ENCODE peak calls at places on chromosomes 13 and 19, in four cellular contexts. N is T-helper 1 cell, T is NCI-H774, A is C1 segment of cervical spinal cord. D is an unnamed sample.

GRCh38 chr13:35927554-35927953 is 203.6 kb downstream of the DCLK1 start:
- DNase-seq in N (no peak), T (no peak), A (no peak), D (peak)

GRCh38 chr19:3210347-3211017 is 14.0 kb upstream of the CELF5 start:
- DNase-seq in N (no peak), T (no peak), A (no peak), D (no peak)

GRCh38 chr19:33225458-33225925 is at the start of gene SLC7A10:
- DNase-seq in N (no peak), T (no peak), A (no peak), D (no peak)

GRCh38 chr19:3250675-3251074 is 26.2 kb downstream of the CELF5 start:
- DNase-seq in N (no peak), T (no peak), A (no peak), D (no peak)

GRCh38 chr13:40613192-40613818 is 53.1 kb downstream of the FOXO1 start:
- DNase-seq in N (no peak), T (no peak), A (peak), D (no peak)

GRCh38 chr19:10858204-10858828 is 10.1 kb downstream of the C19orf38 start:
- DNase-seq in N (no peak), T (no peak), A (no peak), D (no peak)

GRCh38 chr19:49637865-49638350 is 2.0 kb downstream of the RRAS start:
- DNase-seq in N (no peak), T (no peak), A (no peak), D (no peak)

GRCh38 chr13:85659493-85659892 is 139.7 kb downstream of the SLITRK6 start:
- DNase-seq in N (no peak), T (no peak), A (no peak), D (no peak)

GRCh38 chr13:109256866-109257760 is 529.3 kb downstream of the IRS2 start:
- DNase-seq in N (no peak), T (no peak), A (no peak), D (peak)

GRCh38 chr19:7426986-7427385 is 61.8 kb downstream of the PEX11G start:
- DNase-seq in N (no peak), T (no peak), A (no peak), D (no peak)

GRCh38 chr13:28624707-28625432 is 34.1 kb upstream of the POMP start:
- DNase-seq in N (no peak), T (no peak), A (no peak), D (no peak)

GRCh38 chr13:98364648-98365047 is 187.6 kb upstream of the RNF113B start:
- DNase-seq in N (no peak), T (no peak), A (no peak), D (no peak)

GRCh38 chr19:45351401-45351952 is 10.9 kb downstream of the KLC3 start:
- DNase-seq in N (no peak), T (no peak), A (no peak), D (no peak)

GRCh38 chr13:51261610-51262249 is 39.5 kb downstream of the FAM124A start:
- DNase-seq in N (no peak), T (no peak), A (no peak), D (no peak)

GRCh38 chr19:42695811-42696503 is 44.3 kb downstream of the PSG3 start:
- DNase-seq in N (no peak), T (no peak), A (no peak), D (no peak)

GRCh38 chr13:111897178-111897845 is 169.6 kb upstream of the SOX1 start:
- DNase-seq in N (no peak), T (no peak), A (no peak), D (no peak)

GRCh38 chr19:43755256-43755801 is 567 bp upstream of the SMG9 start:
- DNase-seq in N (peak), T (peak), A (peak), D (no peak)

GRCh38 chr19:16714702-16715294 is 4.8 kb upstream of the NWD1 start:
- DNase-seq in N (no peak), T (peak), A (peak), D (no peak)

GRCh38 chr13:39451860-39452301 is 151.1 kb downstream of the LHFPL6 start:
- DNase-seq in N (no peak), T (no peak), A (no peak), D (no peak)

GRCh38 chr13:58949646-58950045 is 1214.1 kb downstream of the DIAPH3 start:
- DNase-seq in N (no peak), T (no peak), A (no peak), D (no peak)

GRCh38 chr19:17576758-17577532 is 21.5 kb downstream of the COLGALT1 start:
- DNase-seq in N (no peak), T (no peak), A (no peak), D (no peak)

GRCh38 chr19:14550201-14550754 is 20.9 kb downstream of the TECR start:
- DNase-seq in N (no peak), T (no peak), A (no peak), D (no peak)

GRCh38 chr13:90177519-90177918 is 1170.0 kb upstream of the MIR17HG start:
- DNase-seq in N (no peak), T (no peak), A (no peak), D (no peak)

GRCh38 chr13:91185294-91185863 is 162.1 kb upstream of the MIR17HG start:
- DNase-seq in N (no peak), T (no peak), A (no peak), D (no peak)

GRCh38 chr13:112711528-112712265 is 21.9 kb downstream of the ATP11A start:
- DNase-seq in N (no peak), T (peak), A (no peak), D (peak)

GRCh38 chr13:74966814-74967213 is 515.2 kb downstream of the TBC1D4 start:
- DNase-seq in N (no peak), T (no peak), A (peak), D (no peak)

GRCh38 chr13:39144941-39145533 is 106.8 kb downstream of the NHLRC3 start:
- DNase-seq in N (no peak), T (no peak), A (peak), D (peak)

GRCh38 chr13:98345103-98345899 is 168.2 kb upstream of the RNF113B start:
- DNase-seq in N (no peak), T (no peak), A (no peak), D (no peak)

GRCh38 chr13:33004454-33004853 is 11.8 kb upstream of the KL start:
- DNase-seq in N (no peak), T (no peak), A (no peak), D (no peak)

GRCh38 chr13:59641758-59642157 is 522.0 kb downstream of the DIAPH3 start:
- DNase-seq in N (no peak), T (no peak), A (no peak), D (no peak)

GRCh38 chr13:86282450-86282849 is 483.2 kb upstream of the SLITRK6 start:
- DNase-seq in N (no peak), T (no peak), A (no peak), D (peak)

GRCh38 chr13:75927183-75927582 is 291.1 kb downstream of the LMO7 start:
- DNase-seq in N (no peak), T (no peak), A (no peak), D (no peak)